ENCODE peak calls at places on chromosome 10, in six cellular contexts. One of them, this sample, is unnamed.

GRCh38 chr10:128875955-128876354 is 591.1 kb upstream of the MGMT start:
- DNase-seq in AG09309: no peak
- DNase-seq in posterior cingulate gyrus: no peak
- DNase-seq in T-cell: no peak
- DNase-seq in neuronal stem cell: no peak
- DNase-seq in progenitor cell of endocrine pancreas: no peak
- DNase-seq in this sample: peak

GRCh38 chr10:23368816-23369640 is 24.4 kb upstream of the C10orf67 start:
- DNase-seq in AG09309: no peak
- DNase-seq in posterior cingulate gyrus: no peak
- DNase-seq in T-cell: no peak
- DNase-seq in neuronal stem cell: no peak
- DNase-seq in progenitor cell of endocrine pancreas: no peak
- DNase-seq in this sample: no peak

GRCh38 chr10:70458329-70459060 is 17.0 kb upstream of the NODAL start:
- DNase-seq in AG09309: peak
- DNase-seq in posterior cingulate gyrus: peak
- DNase-seq in T-cell: no peak
- DNase-seq in neuronal stem cell: peak
- DNase-seq in progenitor cell of endocrine pancreas: peak
- DNase-seq in this sample: peak

GRCh38 chr10:92832998-92833642 is 15.2 kb upstream of the EXOC6 start:
- DNase-seq in AG09309: no peak
- DNase-seq in posterior cingulate gyrus: no peak
- DNase-seq in T-cell: no peak
- DNase-seq in neuronal stem cell: no peak
- DNase-seq in progenitor cell of endocrine pancreas: no peak
- DNase-seq in this sample: no peak

GRCh38 chr10:61635946-61636345 is 26.8 kb upstream of the CABCOCO1 start:
- DNase-seq in AG09309: no peak
- DNase-seq in posterior cingulate gyrus: no peak
- DNase-seq in T-cell: no peak
- DNase-seq in neuronal stem cell: no peak
- DNase-seq in progenitor cell of endocrine pancreas: no peak
- DNase-seq in this sample: peak

GRCh38 chr10:123200510-123200909 is 46.3 kb downstream of the BUB3 start:
- DNase-seq in AG09309: no peak
- DNase-seq in posterior cingulate gyrus: no peak
- DNase-seq in T-cell: no peak
- DNase-seq in neuronal stem cell: no peak
- DNase-seq in progenitor cell of endocrine pancreas: no peak
- DNase-seq in this sample: no peak

GRCh38 chr10:132169031-132169765 is 17.6 kb upstream of the DPYSL4 start:
- DNase-seq in AG09309: no peak
- DNase-seq in posterior cingulate gyrus: no peak
- DNase-seq in T-cell: no peak
- DNase-seq in neuronal stem cell: no peak
- DNase-seq in progenitor cell of endocrine pancreas: no peak
- DNase-seq in this sample: no peak

GRCh38 chr10:60473557-60473956 is 83.9 kb upstream of the ANK3 start:
- DNase-seq in AG09309: no peak
- DNase-seq in posterior cingulate gyrus: no peak
- DNase-seq in T-cell: no peak
- DNase-seq in neuronal stem cell: no peak
- DNase-seq in progenitor cell of endocrine pancreas: no peak
- DNase-seq in this sample: no peak

GRCh38 chr10:114933588-114933987 is 4.4 kb upstream of the TRUB1 start:
- DNase-seq in AG09309: no peak
- DNase-seq in posterior cingulate gyrus: no peak
- DNase-seq in T-cell: no peak
- DNase-seq in neuronal stem cell: no peak
- DNase-seq in progenitor cell of endocrine pancreas: no peak
- DNase-seq in this sample: no peak

GRCh38 chr10:44030132-44030531 is 354.8 kb downstream of the CXCL12 start:
- DNase-seq in AG09309: no peak
- DNase-seq in posterior cingulate gyrus: no peak
- DNase-seq in T-cell: no peak
- DNase-seq in neuronal stem cell: no peak
- DNase-seq in progenitor cell of endocrine pancreas: no peak
- DNase-seq in this sample: no peak

GRCh38 chr10:9331583-9332008 is 1277.1 kb downstream of the GATA3 start:
- DNase-seq in AG09309: peak
- DNase-seq in posterior cingulate gyrus: no peak
- DNase-seq in T-cell: no peak
- DNase-seq in neuronal stem cell: peak
- DNase-seq in progenitor cell of endocrine pancreas: no peak
- DNase-seq in this sample: peak

GRCh38 chr10:30587522-30588031 is 42.0 kb downstream of the LYZL2 start:
- DNase-seq in AG09309: no peak
- DNase-seq in posterior cingulate gyrus: no peak
- DNase-seq in T-cell: no peak
- DNase-seq in neuronal stem cell: no peak
- DNase-seq in progenitor cell of endocrine pancreas: no peak
- DNase-seq in this sample: no peak

GRCh38 chr10:76033457-76034196 is 602.2 kb downstream of the LRMDA start:
- DNase-seq in AG09309: no peak
- DNase-seq in posterior cingulate gyrus: no peak
- DNase-seq in T-cell: no peak
- DNase-seq in neuronal stem cell: no peak
- DNase-seq in progenitor cell of endocrine pancreas: no peak
- DNase-seq in this sample: peak

GRCh38 chr10:77602913-77603528 is 34.6 kb downstream of the KCNMA1 start:
- DNase-seq in AG09309: no peak
- DNase-seq in posterior cingulate gyrus: no peak
- DNase-seq in T-cell: no peak
- DNase-seq in neuronal stem cell: no peak
- DNase-seq in progenitor cell of endocrine pancreas: no peak
- DNase-seq in this sample: no peak

GRCh38 chr10:132591166-132591971 is 53.8 kb downstream of the INPP5A start:
- DNase-seq in AG09309: no peak
- DNase-seq in posterior cingulate gyrus: no peak
- DNase-seq in T-cell: no peak
- DNase-seq in neuronal stem cell: no peak
- DNase-seq in progenitor cell of endocrine pancreas: no peak
- DNase-seq in this sample: peak

GRCh38 chr10:70648427-70648826 is 23.9 kb upstream of the ADAMTS14 start:
- DNase-seq in AG09309: no peak
- DNase-seq in posterior cingulate gyrus: no peak
- DNase-seq in T-cell: no peak
- DNase-seq in neuronal stem cell: no peak
- DNase-seq in progenitor cell of endocrine pancreas: no peak
- DNase-seq in this sample: no peak

GRCh38 chr10:70272925-70273316 is 10.9 kb downstream of the NPFFR1 start:
- DNase-seq in AG09309: no peak
- DNase-seq in posterior cingulate gyrus: no peak
- DNase-seq in T-cell: no peak
- DNase-seq in neuronal stem cell: no peak
- DNase-seq in progenitor cell of endocrine pancreas: no peak
- DNase-seq in this sample: no peak

GRCh38 chr10:29163746-29164145 is 125.1 kb upstream of the LYZL1 start:
- DNase-seq in AG09309: no peak
- DNase-seq in posterior cingulate gyrus: no peak
- DNase-seq in T-cell: no peak
- DNase-seq in neuronal stem cell: no peak
- DNase-seq in progenitor cell of endocrine pancreas: no peak
- DNase-seq in this sample: no peak

GRCh38 chr10:24382045-24382444 is 173.1 kb downstream of the KIAA1217 start:
- DNase-seq in AG09309: no peak
- DNase-seq in posterior cingulate gyrus: no peak
- DNase-seq in T-cell: no peak
- DNase-seq in neuronal stem cell: no peak
- DNase-seq in progenitor cell of endocrine pancreas: no peak
- DNase-seq in this sample: no peak

GRCh38 chr10:132122097-132122861 is 56.5 kb downstream of the JAKMIP3 start:
- DNase-seq in AG09309: no peak
- DNase-seq in posterior cingulate gyrus: no peak
- DNase-seq in T-cell: no peak
- DNase-seq in neuronal stem cell: no peak
- DNase-seq in progenitor cell of endocrine pancreas: no peak
- DNase-seq in this sample: no peak

GRCh38 chr10:51010977-51011376 is 63.3 kb upstream of the PRKG1 start:
- DNase-seq in AG09309: no peak
- DNase-seq in posterior cingulate gyrus: no peak
- DNase-seq in T-cell: no peak
- DNase-seq in neuronal stem cell: no peak
- DNase-seq in progenitor cell of endocrine pancreas: no peak
- DNase-seq in this sample: no peak

GRCh38 chr10:33542747-33543505 is 208.5 kb upstream of the NRP1 start:
- DNase-seq in AG09309: no peak
- DNase-seq in posterior cingulate gyrus: no peak
- DNase-seq in T-cell: no peak
- DNase-seq in neuronal stem cell: no peak
- DNase-seq in progenitor cell of endocrine pancreas: no peak
- DNase-seq in this sample: peak

GRCh38 chr10:104080762-104081161 is 4.9 kb downstream of the COL17A1 start:
- DNase-seq in AG09309: no peak
- DNase-seq in posterior cingulate gyrus: no peak
- DNase-seq in T-cell: no peak
- DNase-seq in neuronal stem cell: peak
- DNase-seq in progenitor cell of endocrine pancreas: no peak
- DNase-seq in this sample: no peak

GRCh38 chr10:3741688-3742461 is 43.1 kb downstream of the KLF6 start:
- DNase-seq in AG09309: no peak
- DNase-seq in posterior cingulate gyrus: no peak
- DNase-seq in T-cell: no peak
- DNase-seq in neuronal stem cell: no peak
- DNase-seq in progenitor cell of endocrine pancreas: no peak
- DNase-seq in this sample: no peak

GRCh38 chr10:76428541-76429330 is 997.3 kb downstream of the LRMDA start:
- DNase-seq in AG09309: peak
- DNase-seq in posterior cingulate gyrus: no peak
- DNase-seq in T-cell: no peak
- DNase-seq in neuronal stem cell: no peak
- DNase-seq in progenitor cell of endocrine pancreas: no peak
- DNase-seq in this sample: peak

GRCh38 chr10:78134919-78135318 is 101.3 kb downstream of the RPS24 start:
- DNase-seq in AG09309: no peak
- DNase-seq in posterior cingulate gyrus: no peak
- DNase-seq in T-cell: no peak
- DNase-seq in neuronal stem cell: no peak
- DNase-seq in progenitor cell of endocrine pancreas: no peak
- DNase-seq in this sample: no peak

GRCh38 chr10:37975407-37975991 is 948 bp downstream of the ZNF25 start:
- DNase-seq in AG09309: no peak
- DNase-seq in posterior cingulate gyrus: no peak
- DNase-seq in T-cell: no peak
- DNase-seq in neuronal stem cell: no peak
- DNase-seq in progenitor cell of endocrine pancreas: no peak
- DNase-seq in this sample: no peak

GRCh38 chr10:8375137-8375536 is 320.6 kb downstream of the GATA3 start:
- DNase-seq in AG09309: no peak
- DNase-seq in posterior cingulate gyrus: no peak
- DNase-seq in T-cell: no peak
- DNase-seq in neuronal stem cell: no peak
- DNase-seq in progenitor cell of endocrine pancreas: no peak
- DNase-seq in this sample: no peak

GRCh38 chr10:62021116-62021515 is 119.6 kb downstream of the ARID5B start:
- DNase-seq in AG09309: no peak
- DNase-seq in posterior cingulate gyrus: no peak
- DNase-seq in T-cell: no peak
- DNase-seq in neuronal stem cell: no peak
- DNase-seq in progenitor cell of endocrine pancreas: no peak
- DNase-seq in this sample: no peak

GRCh38 chr10:89668391-89669180 is 23.5 kb upstream of the PANK1 start:
- DNase-seq in AG09309: no peak
- DNase-seq in posterior cingulate gyrus: no peak
- DNase-seq in T-cell: no peak
- DNase-seq in neuronal stem cell: no peak
- DNase-seq in progenitor cell of endocrine pancreas: no peak
- DNase-seq in this sample: no peak

This sample was measured in skeletal muscle cell.